ENCODE peak calls at places on chromosome 9, in ten cellular contexts. One of them, this sample, is unnamed.

GRCh38 chr9:111375817-111376564 is 46.0 kb upstream of the OR2K2 start:
- DNase-seq in endothelial cell of umbilical vein: no peak
- DNase-seq in hepatocyte: no peak
- DNase-seq in GM12865: no peak
- DNase-seq in psoas muscle: no peak
- DNase-seq in SK-N-SH: no peak
- DNase-seq in lower leg skin: no peak
- DNase-seq in kidney: no peak
- DNase-seq in bronchial epithelial cell: peak
- DNase-seq in AG04450: no peak
- DNase-seq in this sample: peak

GRCh38 chr9:114072181-114073140 is 5.6 kb downstream of the AMBP start:
- DNase-seq in endothelial cell of umbilical vein: no peak
- DNase-seq in hepatocyte: no peak
- DNase-seq in GM12865: no peak
- DNase-seq in psoas muscle: peak
- DNase-seq in SK-N-SH: no peak
- DNase-seq in lower leg skin: no peak
- DNase-seq in kidney: no peak
- DNase-seq in bronchial epithelial cell: peak
- DNase-seq in AG04450: no peak
- DNase-seq in this sample: no peak

GRCh38 chr9:79889325-79889724 is 317.6 kb downstream of the TLE4 start:
- DNase-seq in endothelial cell of umbilical vein: no peak
- DNase-seq in hepatocyte: no peak
- DNase-seq in GM12865: no peak
- DNase-seq in psoas muscle: no peak
- DNase-seq in SK-N-SH: no peak
- DNase-seq in lower leg skin: no peak
- DNase-seq in kidney: no peak
- DNase-seq in bronchial epithelial cell: no peak
- DNase-seq in AG04450: no peak
- DNase-seq in this sample: no peak

GRCh38 chr9:6557883-6558282 is 87.6 kb downstream of the GLDC start:
- DNase-seq in endothelial cell of umbilical vein: peak
- DNase-seq in hepatocyte: no peak
- DNase-seq in GM12865: no peak
- DNase-seq in psoas muscle: no peak
- DNase-seq in SK-N-SH: peak
- DNase-seq in lower leg skin: no peak
- DNase-seq in kidney: no peak
- DNase-seq in bronchial epithelial cell: no peak
- DNase-seq in AG04450: no peak
- DNase-seq in this sample: no peak

GRCh38 chr9:99158629-99159028 is 53.7 kb downstream of the TGFBR1 start:
- DNase-seq in endothelial cell of umbilical vein: no peak
- DNase-seq in hepatocyte: no peak
- DNase-seq in GM12865: no peak
- DNase-seq in psoas muscle: no peak
- DNase-seq in SK-N-SH: no peak
- DNase-seq in lower leg skin: no peak
- DNase-seq in kidney: no peak
- DNase-seq in bronchial epithelial cell: no peak
- DNase-seq in AG04450: no peak
- DNase-seq in this sample: no peak

GRCh38 chr9:112069318-112070169 is 105.6 kb downstream of the SUSD1 start:
- DNase-seq in endothelial cell of umbilical vein: no peak
- DNase-seq in hepatocyte: peak
- DNase-seq in GM12865: no peak
- DNase-seq in psoas muscle: no peak
- DNase-seq in SK-N-SH: no peak
- DNase-seq in lower leg skin: no peak
- DNase-seq in kidney: no peak
- DNase-seq in bronchial epithelial cell: no peak
- DNase-seq in AG04450: no peak
- DNase-seq in this sample: peak

GRCh38 chr9:18824095-18824666 is 208.8 kb downstream of the SAXO1 start:
- DNase-seq in endothelial cell of umbilical vein: peak
- DNase-seq in hepatocyte: peak
- DNase-seq in GM12865: peak
- DNase-seq in psoas muscle: no peak
- DNase-seq in SK-N-SH: peak
- DNase-seq in lower leg skin: no peak
- DNase-seq in kidney: no peak
- DNase-seq in bronchial epithelial cell: peak
- DNase-seq in AG04450: no peak
- DNase-seq in this sample: no peak

GRCh38 chr9:108296056-108296455 is 559.7 kb downstream of the ACTL7B start:
- DNase-seq in endothelial cell of umbilical vein: no peak
- DNase-seq in hepatocyte: no peak
- DNase-seq in GM12865: no peak
- DNase-seq in psoas muscle: no peak
- DNase-seq in SK-N-SH: no peak
- DNase-seq in lower leg skin: no peak
- DNase-seq in kidney: no peak
- DNase-seq in bronchial epithelial cell: peak
- DNase-seq in AG04450: peak
- DNase-seq in this sample: peak

GRCh38 chr9:124452326-124452725 is 2.1 kb downstream of the ADGRD2 start:
- DNase-seq in endothelial cell of umbilical vein: no peak
- DNase-seq in hepatocyte: no peak
- DNase-seq in GM12865: no peak
- DNase-seq in psoas muscle: no peak
- DNase-seq in SK-N-SH: peak
- DNase-seq in lower leg skin: no peak
- DNase-seq in kidney: no peak
- DNase-seq in bronchial epithelial cell: no peak
- DNase-seq in AG04450: no peak
- DNase-seq in this sample: no peak

GRCh38 chr9:124452841-124453585 is 2.8 kb downstream of the ADGRD2 start:
- DNase-seq in endothelial cell of umbilical vein: no peak
- DNase-seq in hepatocyte: no peak
- DNase-seq in GM12865: no peak
- DNase-seq in psoas muscle: no peak
- DNase-seq in SK-N-SH: no peak
- DNase-seq in lower leg skin: no peak
- DNase-seq in kidney: no peak
- DNase-seq in bronchial epithelial cell: no peak
- DNase-seq in AG04450: no peak
- DNase-seq in this sample: no peak

GRCh38 chr9:124450241-124450924 is at the start of gene ADGRD2:
- DNase-seq in endothelial cell of umbilical vein: peak
- DNase-seq in hepatocyte: peak
- DNase-seq in GM12865: no peak
- DNase-seq in psoas muscle: no peak
- DNase-seq in SK-N-SH: peak
- DNase-seq in lower leg skin: no peak
- DNase-seq in kidney: no peak
- DNase-seq in bronchial epithelial cell: peak
- DNase-seq in AG04450: no peak
- DNase-seq in this sample: peak

GRCh38 chr9:124449381-124450151 is 685 bp upstream of the ADGRD2 start:
- DNase-seq in endothelial cell of umbilical vein: no peak
- DNase-seq in hepatocyte: no peak
- DNase-seq in GM12865: no peak
- DNase-seq in psoas muscle: no peak
- DNase-seq in SK-N-SH: peak
- DNase-seq in lower leg skin: no peak
- DNase-seq in kidney: no peak
- DNase-seq in bronchial epithelial cell: peak
- DNase-seq in AG04450: no peak
- DNase-seq in this sample: no peak

DNA sequence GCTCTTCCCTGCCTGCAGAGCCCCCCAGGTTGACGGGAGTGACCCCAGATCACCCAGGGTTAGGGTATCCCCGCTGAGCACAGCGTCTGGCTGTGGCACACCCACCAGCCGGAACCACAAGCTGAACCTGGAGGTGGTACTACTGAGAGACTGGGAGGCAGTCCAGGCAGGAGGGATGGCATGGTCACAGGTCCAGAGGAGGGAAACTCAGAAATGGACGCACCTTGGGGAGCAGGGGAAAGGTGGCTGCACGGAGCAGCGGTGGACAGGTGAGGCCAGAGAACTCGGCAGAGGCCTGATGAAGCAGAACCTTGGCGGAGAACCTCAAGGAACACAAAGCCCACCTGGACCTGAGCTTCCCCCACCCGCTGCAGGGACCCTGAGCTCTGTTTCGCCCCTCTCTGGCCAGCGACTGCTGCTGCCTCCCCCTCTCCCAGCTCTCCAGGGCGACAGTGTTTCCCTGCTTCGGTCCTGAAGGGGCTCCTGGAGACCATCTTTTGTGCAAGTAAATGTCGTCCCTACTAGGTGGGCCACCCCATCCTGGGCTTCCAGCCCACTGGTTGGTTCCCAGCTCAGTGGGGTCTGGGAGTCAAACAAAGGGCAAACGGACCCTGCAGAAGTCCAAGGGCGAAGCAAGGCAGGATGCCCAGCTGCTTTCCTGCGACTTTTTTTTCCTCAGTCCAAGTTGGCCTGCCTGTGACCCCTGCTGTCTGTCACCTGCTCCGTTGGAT is 845 bp downstream of the ADGRD2 start:
- DNase-seq in endothelial cell of umbilical vein: no peak
- DNase-seq in hepatocyte: no peak
- DNase-seq in GM12865: no peak
- DNase-seq in psoas muscle: no peak
- DNase-seq in SK-N-SH: peak
- DNase-seq in lower leg skin: no peak
- DNase-seq in kidney: no peak
- DNase-seq in bronchial epithelial cell: no peak
- DNase-seq in AG04450: no peak
- DNase-seq in this sample: no peak
- H3K4me3 ChIP-seq in endothelial cell of umbilical vein: no peak
- H3K4me3 ChIP-seq in hepatocyte: no peak
- H3K4me3 ChIP-seq in GM12865: no peak
- H3K4me3 ChIP-seq in psoas muscle: no peak
- H3K4me3 ChIP-seq in SK-N-SH: peak
- H3K4me3 ChIP-seq in lower leg skin: no peak
- H3K4me3 ChIP-seq in kidney: no peak
- H3K4me3 ChIP-seq in bronchial epithelial cell: no peak
- H3K4me3 ChIP-seq in AG04450: no peak
- H3K4me3 ChIP-seq in this sample: no peak

GRCh38 chr9:137099231-137099630 is 12.4 kb downstream of the MAN1B1 start:
- DNase-seq in endothelial cell of umbilical vein: no peak
- DNase-seq in hepatocyte: no peak
- DNase-seq in GM12865: no peak
- DNase-seq in psoas muscle: no peak
- DNase-seq in SK-N-SH: no peak
- DNase-seq in lower leg skin: no peak
- DNase-seq in kidney: no peak
- DNase-seq in bronchial epithelial cell: no peak
- DNase-seq in AG04450: no peak
- DNase-seq in this sample: no peak
- TF ChIP-seq CTCF in endothelial cell of umbilical vein: no peak
- TF ChIP-seq CTCF in hepatocyte: no peak
- TF ChIP-seq CTCF in GM12865: no peak
- TF ChIP-seq CTCF in psoas muscle: no peak
- TF ChIP-seq CTCF in SK-N-SH: no peak
- TF ChIP-seq CTCF in lower leg skin: no peak
- TF ChIP-seq CTCF in kidney: no peak
- TF ChIP-seq CTCF in bronchial epithelial cell: no peak
- TF ChIP-seq CTCF in AG04450: no peak
- TF ChIP-seq CTCF in this sample: no peak

DNA sequence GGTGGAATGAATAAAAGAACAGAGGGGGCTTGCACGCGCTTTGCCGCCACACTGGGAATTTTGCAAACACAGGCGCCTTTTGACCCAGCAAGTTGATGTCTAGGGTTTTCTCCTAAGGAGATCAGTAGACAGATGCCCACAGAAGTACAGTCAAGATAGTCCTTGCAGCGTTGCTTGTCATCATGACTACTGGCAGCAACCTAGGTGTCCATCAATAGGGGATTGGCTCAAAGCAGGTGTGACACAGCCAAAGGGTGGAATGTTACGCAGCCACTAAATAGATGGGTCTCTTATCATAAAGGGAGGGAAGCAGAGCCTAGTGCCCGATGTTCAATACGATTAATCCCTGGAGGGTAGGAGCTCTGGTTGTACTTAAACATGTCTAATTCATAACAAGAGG is 63.8 kb upstream of the GGTA1 start:
- DNase-seq in endothelial cell of umbilical vein: no peak
- DNase-seq in hepatocyte: no peak
- DNase-seq in GM12865: no peak
- DNase-seq in psoas muscle: no peak
- DNase-seq in SK-N-SH: no peak
- DNase-seq in lower leg skin: no peak
- DNase-seq in kidney: no peak
- DNase-seq in bronchial epithelial cell: no peak
- DNase-seq in AG04450: no peak
- DNase-seq in this sample: no peak
- H3K4me3 ChIP-seq in endothelial cell of umbilical vein: no peak
- H3K4me3 ChIP-seq in hepatocyte: no peak
- H3K4me3 ChIP-seq in GM12865: no peak
- H3K4me3 ChIP-seq in psoas muscle: no peak
- H3K4me3 ChIP-seq in SK-N-SH: no peak
- H3K4me3 ChIP-seq in lower leg skin: no peak
- H3K4me3 ChIP-seq in kidney: no peak
- H3K4me3 ChIP-seq in bronchial epithelial cell: no peak
- H3K4me3 ChIP-seq in AG04450: no peak
- H3K4me3 ChIP-seq in this sample: no peak

DNA sequence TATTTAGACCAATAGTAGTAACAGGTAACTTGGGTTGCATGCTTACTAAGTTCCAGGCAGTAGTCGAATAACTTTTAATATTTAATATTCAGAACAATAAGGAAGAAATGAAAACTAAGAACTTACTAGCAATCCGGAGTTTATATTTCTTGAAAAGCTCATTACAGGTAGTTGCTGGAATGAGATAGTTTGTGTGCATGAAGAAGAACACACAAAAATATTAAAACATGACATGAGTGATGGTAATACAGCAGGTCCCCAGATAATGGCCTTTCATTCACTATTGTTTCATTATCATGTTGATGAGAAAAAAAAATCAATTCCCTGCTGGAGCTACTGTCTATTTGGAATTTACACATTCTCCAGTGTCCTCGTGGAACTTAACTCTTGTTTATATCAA is 44.7 kb downstream of the EXOSC2 start:
- DNase-seq in endothelial cell of umbilical vein: no peak
- DNase-seq in hepatocyte: no peak
- DNase-seq in GM12865: no peak
- DNase-seq in psoas muscle: no peak
- DNase-seq in SK-N-SH: no peak
- DNase-seq in lower leg skin: no peak
- DNase-seq in kidney: no peak
- DNase-seq in bronchial epithelial cell: no peak
- DNase-seq in AG04450: no peak
- DNase-seq in this sample: no peak
- TF ChIP-seq CTCF in endothelial cell of umbilical vein: no peak
- TF ChIP-seq CTCF in hepatocyte: no peak
- TF ChIP-seq CTCF in GM12865: no peak
- TF ChIP-seq CTCF in psoas muscle: no peak
- TF ChIP-seq CTCF in SK-N-SH: no peak
- TF ChIP-seq CTCF in lower leg skin: no peak
- TF ChIP-seq CTCF in kidney: no peak
- TF ChIP-seq CTCF in bronchial epithelial cell: no peak
- TF ChIP-seq CTCF in AG04450: no peak
- TF ChIP-seq CTCF in this sample: no peak